ENCODE peak calls at places on chromosomes 3 and 15, in six cellular contexts. E is AG08396; T is stimulated activated CD8-positive, alpha-beta memory T cell treated with anti-CD3 and anti-CD28 coated beads, Interleukin-4, amount 100 ng/mL, for 48 hours; U is cardiac fibroblast; C is non-pigmented ciliary epithelial cell; A is activated effector memory CD4-positive, alpha-beta T cell treated with anti-CD3 and anti-CD28 coated beads, Interleukin-2, amount 50 U/mL, for 16 hours. H is an unnamed sample.

GRCh38 chr3:177127008-177127407 is 70.3 kb downstream of the TBL1XR1 start:
- DNase-seq in C (no peak), U (no peak), T (no peak), A (no peak), E (no peak), H (no peak)

GRCh38 chr3:179410317-179410716 is 41.0 kb downstream of the GNB4 start:
- DNase-seq in T (no peak), A (no peak), C (no peak), U (peak; percentile 26), E (no peak), H (no peak)

GRCh38 chr15:34514251-34514760 is 69.1 kb downstream of the GOLGA8B start:
- DNase-seq in A (no peak), U (no peak), E (peak; percentile 61), T (peak; percentile 55), C (no peak), H (no peak)

GRCh38 chr3:122101646-122102045 is 46.5 kb downstream of the CD86 start:
- DNase-seq in E (peak; percentile 23), U (peak; percentile 65), C (peak; percentile 24), A (no peak), T (no peak), H (peak; percentile 24)

GRCh38 chr3:137946341-137946973 is 63.5 kb upstream of the CLDN18 start:
- DNase-seq in A (peak; percentile 74), C (peak; percentile 23), U (peak; percentile 80), E (peak; percentile 57), T (peak; percentile 66), H (peak; percentile 24)

GRCh38 chr3:3110299-3110630 is at the start of gene IL5RA:
- DNase-seq in U (peak; percentile 31), A (no peak), T (no peak), E (peak; percentile 11), C (no peak), H (no peak)

GRCh38 chr15:24269923-24270322 is 405.7 kb upstream of the NPAP1 start:
- DNase-seq in U (no peak), T (no peak), A (no peak), E (no peak), C (no peak), H (no peak)

GRCh38 chr15:76866716-76867321 is 38.3 kb downstream of the SCAPER start:
- DNase-seq in T (no peak), U (peak; percentile 65), A (no peak), C (peak; percentile 9), E (peak; percentile 30), H (peak; percentile 21)